ENCODE peak calls at places on chromosomes 6 and 20, in six cellular contexts. K, P, N, R, C and Q are unnamed samples.

GRCh38 chr20:58086763-58087566 is 141.5 kb downstream of the ANKRD60 start:
- DNase-seq in K (no peak), C (peak; percentile 30), R (no peak), P (peak; percentile 46), N (peak; percentile 83), Q (no peak)

GRCh38 chr6:126017668-126018067 is 31.3 kb downstream of the TRMT11 start:
- DNase-seq in P (no peak), N (no peak), R (no peak), K (no peak), C (no peak), Q (no peak)

GRCh38 chr20:59776059-59776603 is 157.3 kb downstream of the SYCP2 start:
- DNase-seq in K (no peak), R (no peak), P (no peak), N (no peak), C (no peak), Q (no peak)

GRCh38 chr6:56840467-56841371 is 114.2 kb upstream of the BEND6 start:
- DNase-seq in P (no peak), C (peak; percentile 74), K (no peak), N (no peak), R (no peak), Q (no peak)

GRCh38 chr6:29014729-29015608 is 9.9 kb upstream of the ZNF311 start:
- DNase-seq in N (no peak), P (no peak), R (peak; percentile 16), K (no peak), C (peak; percentile 25), Q (no peak)

GRCh38 chr6:14361956-14362587 is 244.5 kb downstream of the CD83 start:
- DNase-seq in R (no peak), K (no peak), P (peak; percentile 30), C (no peak), N (no peak), Q (no peak)

GRCh38 chr6:157563611-157564284 is 182.8 kb downstream of the ZDHHC14 start:
- DNase-seq in N (no peak), P (no peak), K (no peak), R (no peak), C (no peak), Q (peak; percentile 65)

GRCh38 chr6:7108964-7109836 is 1.4 kb downstream of the RREB1 start:
- DNase-seq in C (peak; percentile 85), P (peak; percentile 64), R (peak; percentile 57), K (peak; percentile 62), N (peak; percentile 59), Q (peak; percentile 60)

GRCh38 chr6:145880361-145880760 is 65.8 kb upstream of the FBXO30 start:
- DNase-seq in R (no peak), C (no peak), P (no peak), N (no peak), K (no peak), Q (no peak)

GRCh38 chr6:152508477-152508876 is 128.7 kb downstream of the SYNE1 start:
- DNase-seq in K (no peak), C (no peak), R (no peak), P (no peak), N (no peak), Q (no peak)

GRCh38 chr6:122832515-122833228 is 43.6 kb downstream of the SMPDL3A start:
- DNase-seq in K (no peak), C (no peak), N (no peak), R (no peak), P (no peak), Q (no peak)

GRCh38 chr20:38791291-38791690 is 14.2 kb upstream of the PPP1R16B start:
- DNase-seq in K (no peak), C (no peak), N (no peak), P (no peak), R (no peak), Q (no peak)

GRCh38 chr6:28683945-28684538 is 158.4 kb downstream of the GPX5 start:
- DNase-seq in K (no peak), R (no peak), N (peak; percentile 69), C (peak; percentile 58), P (no peak), Q (no peak)

GRCh38 chr6:46549155-46549554 is 57.9 kb upstream of the RCAN2 start:
- DNase-seq in P (no peak), R (no peak), C (no peak), N (no peak), K (no peak), Q (no peak)

GRCh38 chr6:30885481-30885998 is 1.2 kb downstream of the DDR1 start:
- DNase-seq in K (no peak), C (no peak), N (peak; percentile 26), R (no peak), P (no peak), Q (no peak)

GRCh38 chr6:154782245-154782644 is 49.0 kb downstream of the SCAF8 start:
- DNase-seq in N (no peak), K (no peak), C (no peak), P (no peak), R (no peak), Q (no peak)

GRCh38 chr6:75273009-75273408 is 11.6 kb downstream of the TMEM30A start:
- DNase-seq in K (no peak), C (no peak), N (no peak), R (no peak), P (no peak), Q (no peak)

GRCh38 chr20:43722153-43722505 is 4.7 kb downstream of the GTSF1L start:
- DNase-seq in K (peak; percentile 58), C (no peak), R (no peak), P (no peak), N (no peak), Q (no peak)

GRCh38 chr20:49501917-49502316 is 19.4 kb upstream of the KCNB1 start:
- DNase-seq in C (peak; percentile 10), R (no peak), P (no peak), K (no peak), N (peak; percentile 21), Q (no peak)

GRCh38 chr20:59253779-59254319 is 46.6 kb upstream of the EDN3 start:
- DNase-seq in P (no peak), N (peak; percentile 25), K (peak; percentile 54), C (no peak), R (no peak), Q (no peak)

GRCh38 chr6:130622142-130622541 is 205.1 kb upstream of the SMLR1 start:
- DNase-seq in K (no peak), C (no peak), P (no peak), N (no peak), R (no peak), Q (no peak)

GRCh38 chr6:7419065-7419464 is 29.5 kb downstream of the RIOK1 start:
- DNase-seq in R (no peak), P (no peak), C (peak; percentile 34), N (no peak), K (no peak), Q (no peak)

DNA sequence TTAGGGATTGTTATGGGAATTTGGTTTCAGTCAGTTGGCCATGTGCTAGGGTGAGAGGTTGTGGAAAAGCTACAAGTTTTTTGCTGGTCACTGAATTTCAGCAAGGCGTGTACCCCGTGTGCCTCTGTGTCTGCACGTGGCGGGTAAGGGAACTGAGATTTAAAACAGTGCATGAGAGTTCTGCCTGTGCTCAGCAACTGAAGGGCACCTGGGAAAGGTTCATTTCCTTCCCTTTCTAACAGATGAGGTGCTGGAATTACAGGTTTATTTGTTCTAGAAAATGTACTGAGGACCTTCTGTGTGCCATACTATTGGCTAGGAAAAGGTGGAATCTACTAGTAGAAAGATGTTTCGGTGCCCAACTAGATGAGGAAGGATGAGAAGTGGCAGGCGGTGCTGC is 84.5 kb downstream of the ASXL1 start:
- DNase-seq in R (no peak), P (no peak), C (no peak), N (no peak), K (no peak), Q (no peak)
- H3K36me3 ChIP-seq in R (peaks cover 29% of the 10 kb centered on the region), P (peaks cover 6% of the 10 kb centered on the region), C (peaks cover 14% of the 10 kb centered on the region), N (no peaks in the 10 kb centered on the region), K (peaks cover 21% of the 10 kb centered on the region), Q (peaks cover 20% of the 10 kb centered on the region)

GRCh38 chr20:50578061-50578777 is 68.0 kb downstream of the PTPN1 start:
- DNase-seq in N (no peak), R (no peak), C (no peak), K (no peak), P (no peak), Q (no peak)
- H3K36me3 ChIP-seq in N (no peaks in the 10 kb centered on the region), R (peaks cover 54% of the 10 kb centered on the region), C (peaks cover 20% of the 10 kb centered on the region), K (peaks cover 74% of the 10 kb centered on the region), P (peaks cover 42% of the 10 kb centered on the region), Q (peaks cover 64% of the 10 kb centered on the region)

DNA sequence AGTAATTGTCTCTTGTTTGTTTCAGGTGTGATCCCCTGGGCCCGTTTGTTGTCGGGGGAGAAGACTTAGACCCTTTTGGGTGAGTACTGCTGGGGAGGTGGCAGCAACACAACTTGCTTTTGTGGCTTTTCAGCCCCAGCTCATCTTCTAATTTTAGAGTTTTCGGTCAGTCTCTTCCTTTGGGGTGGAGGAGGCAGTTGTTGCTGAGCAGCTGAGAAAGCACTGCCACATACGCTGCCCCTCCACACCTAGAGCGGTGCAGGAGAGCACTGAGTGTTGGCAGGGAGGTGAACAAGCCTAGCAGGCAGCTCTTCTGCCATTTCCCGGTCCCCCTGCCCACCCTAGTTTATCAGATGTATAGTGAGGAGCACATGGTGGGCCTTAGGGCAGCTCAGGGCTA is 21.7 kb downstream of the TMEM74B start:
- DNase-seq in C (no peak), K (no peak), N (no peak), R (no peak), P (no peak), Q (no peak)
- H3K36me3 ChIP-seq in C (peaks cover 20% of the 10 kb centered on the region), K (peaks cover 50% of the 10 kb centered on the region), N (no peaks in the 10 kb centered on the region), R (peaks cover 62% of the 10 kb centered on the region), P (peaks cover 34% of the 10 kb centered on the region), Q (peaks cover 34% of the 10 kb centered on the region)

GRCh38 chr6:43174263-43175112 is 3.4 kb downstream of the SRF start:
- DNase-seq in C (peak; percentile 99), R (peak; percentile 95), P (peak; percentile 98), K (peak; percentile 97), N (peak; percentile 98), Q (peak; percentile 91)
- H3K36me3 ChIP-seq in C (peaks cover 31% of the 10 kb centered on the region), R (peaks cover 32% of the 10 kb centered on the region), P (peaks cover 16% of the 10 kb centered on the region), K (peaks cover 28% of the 10 kb centered on the region), N (no peaks in the 10 kb centered on the region), Q (peaks cover 27% of the 10 kb centered on the region)